ENCODE peak calls at places on chromosome 12, in six cellular contexts. E is fibroblast of the aortic adventitia; T is uterus; A is CD4-positive, CD25-positive, alpha-beta regulatory T cell; G is HCT116; Q is transverse colon. J is an unnamed sample.

GRCh38 chr12:49089831-49090773 is 4.5 kb downstream of the DHH start:
- DNase-seq in E (peak; percentile 54), T (peak; percentile 35), A (no peak), G (no peak), Q (no peak), J (peak; percentile 51)

GRCh38 chr12:24252580-24252979 is 303.1 kb upstream of the SOX5 start:
- DNase-seq in E (no peak), T (no peak), A (no peak), G (no peak), Q (no peak), J (no peak)

GRCh38 chr12:6373022-6373787 is 2.2 kb downstream of the SCNN1A start:
- DNase-seq in E (no peak), T (no peak), A (no peak), G (peak; percentile 65), Q (peak; percentile 62), J (no peak)

GRCh38 chr12:14356147-14356546 is 9.3 kb upstream of the ATF7IP start:
- DNase-seq in E (no peak), T (no peak), A (no peak), G (no peak), Q (no peak), J (no peak)

GRCh38 chr12:109764123-109764522 is 50.5 kb downstream of the FAM222A start:
- DNase-seq in E (no peak), T (no peak), A (no peak), G (no peak), Q (no peak), J (no peak)

GRCh38 chr12:76757694-76758093 is 6.2 kb upstream of the ZDHHC17 start:
- DNase-seq in E (no peak), T (no peak), A (no peak), G (no peak), Q (no peak), J (no peak)

GRCh38 chr12:18257251-18257650 is 4.1 kb upstream of the PIK3C2G start:
- DNase-seq in E (no peak), T (no peak), A (no peak), G (no peak), Q (no peak), J (no peak)

GRCh38 chr12:52389313-52390207 is 4.1 kb upstream of the KRT84 start:
- DNase-seq in E (peak; percentile 8), T (no peak), A (no peak), G (no peak), Q (no peak), J (peak; percentile 21)

GRCh38 chr12:6352198-6353173 is 10.6 kb upstream of the TNFRSF1A start:
- DNase-seq in E (no peak), T (no peak), A (no peak), G (no peak), Q (no peak), J (no peak)

GRCh38 chr12:54759751-54760150 is 94.6 kb upstream of the MUCL1 start:
- DNase-seq in E (peak; percentile 22), T (no peak), A (no peak), G (peak; percentile 42), Q (no peak), J (peak; percentile 26)

GRCh38 chr12:105204916-105205315 is 31.1 kb downstream of the APPL2 start:
- DNase-seq in E (peak; percentile 78), T (no peak), A (no peak), G (no peak), Q (no peak), J (peak; percentile 68)

GRCh38 chr12:117069926-117070900 is 29.0 kb downstream of the TESC start:
- DNase-seq in E (no peak), T (no peak), A (no peak), G (no peak), Q (peak; percentile 23), J (no peak)

GRCh38 chr12:53751336-53752191 is at the start of gene CISTR:
- DNase-seq in E (no peak), T (no peak), A (no peak), G (no peak), Q (peak; percentile 35), J (no peak)

GRCh38 chr12:47509398-47509851 is 196.4 kb downstream of the RPAP3 start:
- DNase-seq in E (peak; percentile 87), T (no peak), A (no peak), G (no peak), Q (no peak), J (peak; percentile 13)

GRCh38 chr12:56104815-56105476 is 587 bp downstream of the PA2G4 start:
- DNase-seq in E (no peak), T (no peak), A (no peak), G (no peak), Q (no peak), J (no peak)

GRCh38 chr12:43848786-43849185 is 12.9 kb downstream of the TMEM117 start:
- DNase-seq in E (peak; percentile 24), T (no peak), A (no peak), G (no peak), Q (no peak), J (no peak)

GRCh38 chr12:52710744-52711143 is 7.4 kb upstream of the KRT77 start:
- DNase-seq in E (no peak), T (no peak), A (no peak), G (no peak), Q (no peak), J (no peak)

GRCh38 chr12:34253674-34254073 is 231.4 kb downstream of the ALG10 start:
- DNase-seq in E (no peak), T (no peak), A (no peak), G (no peak), Q (no peak), J (no peak)

GRCh38 chr12:123433615-123434014 is 2.9 kb downstream of the RILPL2 start:
- DNase-seq in E (no peak), T (no peak), A (no peak), G (no peak), Q (no peak), J (no peak)
- H3K4me3 ChIP-seq in E (no peak overlapping the region), T (no peak overlapping the region), A (peak overlapping the region; percentile 73), G (no peak overlapping the region), Q (peak overlapping the region; percentile 18), J (no peak overlapping the region)

GRCh38 chr12:124920353-124920935 is 6.0 kb upstream of the UBC start:
- DNase-seq in E (no peak), T (no peak), A (no peak), G (no peak), Q (no peak), J (no peak)
- H3K4me3 ChIP-seq in E (no peak overlapping the region), T (no peak overlapping the region), A (peak overlapping the region; percentile 99), G (peak overlapping the region; percentile 37), Q (no peak overlapping the region), J (no peak overlapping the region)

DNA sequence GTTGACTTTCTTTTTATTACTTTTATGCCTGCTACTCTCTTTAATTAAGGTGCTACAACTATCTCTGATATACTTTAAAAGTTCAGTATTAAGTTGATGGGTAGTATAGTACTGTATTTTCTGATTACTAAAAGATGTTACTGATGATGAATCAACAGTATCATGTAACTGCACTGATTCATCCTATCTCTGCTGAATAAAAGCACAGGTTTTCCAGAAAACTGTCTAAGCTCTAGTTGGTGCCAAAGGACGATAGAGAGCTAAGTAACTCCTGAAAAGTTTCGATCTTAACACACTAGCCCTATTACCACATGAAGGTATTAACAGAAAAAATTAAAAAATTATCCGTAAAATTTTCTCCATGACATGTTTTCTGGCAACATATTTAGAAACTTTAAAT is 2.1 kb downstream of the SCAF11 start:
- DNase-seq in E (peak; percentile 44), T (no peak), A (no peak), G (no peak), Q (no peak), J (no peak)
- H3K4me3 ChIP-seq in E (peak overlapping the region; percentile 88), T (no peak overlapping the region), A (peak overlapping the region; percentile 93), G (no peak overlapping the region), Q (peak overlapping the region; percentile 85), J (peak overlapping the region; percentile 95)

GRCh38 chr12:69007858-69008314 is 74.9 kb upstream of the CPM start:
- DNase-seq in E (no peak), T (no peak), A (no peak), G (no peak), Q (no peak), J (peak; percentile 13)

GRCh38 chr12:69008510-69008909 is 75.5 kb upstream of the CPM start:
- DNase-seq in E (no peak), T (no peak), A (no peak), G (no peak), Q (no peak), J (peak; percentile 33)

GRCh38 chr12:69002969-69003368 is 70.0 kb upstream of the CPM start:
- DNase-seq in E (no peak), T (no peak), A (no peak), G (no peak), Q (no peak), J (no peak)

GRCh38 chr12:69007166-69007857 is 74.3 kb upstream of the CPM start:
- DNase-seq in E (peak; percentile 88), T (no peak), A (no peak), G (no peak), Q (peak; percentile 29), J (peak; percentile 75)
- H3K4me3 ChIP-seq in E (peak overlapping the region; percentile 53), T (no peak overlapping the region), A (no peak overlapping the region), G (no peak overlapping the region), Q (no peak overlapping the region), J (peak overlapping the region; percentile 28)

GRCh38 chr12:93674386-93674785 is 2.8 kb upstream of the CRADD start:
- DNase-seq in E (no peak), T (no peak), A (no peak), G (no peak), Q (no peak), J (no peak)

GRCh38 chr12:93678779-93679178 is 1.6 kb downstream of the CRADD start:
- DNase-seq in E (no peak), T (no peak), A (no peak), G (no peak), Q (no peak), J (no peak)

GRCh38 chr12:93677195-93678064 is at the start of gene CRADD:
- DNase-seq in E (peak; percentile 100), T (peak; percentile 93), A (peak; percentile 86), G (peak; percentile 97), Q (peak; percentile 82), J (peak; percentile 99)

GRCh38 chr12:93679308-93679933 is 2.2 kb downstream of the CRADD start:
- DNase-seq in E (no peak), T (no peak), A (no peak), G (no peak), Q (no peak), J (no peak)

GRCh38 chr12:93676408-93677194 is 574 bp upstream of the CRADD start:
- DNase-seq in E (no peak), T (no peak), A (no peak), G (no peak), Q (no peak), J (no peak)
- H3K4me3 ChIP-seq in E (peak overlapping the region; percentile 77), T (peak overlapping the region; percentile 68), A (peak overlapping the region; percentile 92), G (peak overlapping the region; percentile 83), Q (peak overlapping the region; percentile 80), J (peak overlapping the region; percentile 79)

GRCh38 chr12:30926243-30927209 is at the start of gene TSPAN11:
- DNase-seq in E (peak; percentile 16), T (no peak), A (no peak), G (no peak), Q (no peak), J (peak; percentile 21)
- H3K4me3 ChIP-seq in E (peak within 1 kb of the TSS; percentile 37), T (peak within 1 kb of the TSS; percentile 15), A (no peak within 1 kb of the TSS), G (no peak within 1 kb of the TSS), Q (peak within 1 kb of the TSS; percentile 44), J (peak within 1 kb of the TSS; percentile 32)

GRCh38 chr12:26557326-26557725 is 275.7 kb downstream of the ITPR2 start:
- DNase-seq in E (no peak), T (no peak), A (no peak), G (no peak), Q (no peak), J (no peak)
- H3K4me3 ChIP-seq in E (no peak overlapping the region), T (no peak overlapping the region), A (no peak overlapping the region), G (no peak overlapping the region), Q (no peak overlapping the region), J (no peak overlapping the region)